ENCODE peak calls at places on chromosomes 11 and 22, in six cellular contexts. U is fibroblast of lung, E is adrenal gland, F is suprapubic skin, V is vagina, S is neural progenitor cell. D is an unnamed sample.

GRCh38 chr11:73384127-73384441 is 7.9 kb downstream of the RELT start:
- DNase-seq in E (no peak), V (no peak), S (no peak), F (no peak), U (no peak), D (no peak)

GRCh38 chr11:22536036-22536435 is 89.6 kb downstream of the FANCF start:
- DNase-seq in V (no peak), S (no peak), U (no peak), F (no peak), E (no peak), D (no peak)

GRCh38 chr11:65615950-65616574 is 486 bp downstream of the PCNX3 start:
- DNase-seq in F (no peak), V (no peak), U (peak; percentile 21), S (peak; percentile 69), E (peak; percentile 74), D (peak; percentile 62)

GRCh38 chr22:24976442-24977218 is 24.1 kb downstream of the KIAA1671 start:
- DNase-seq in E (peak; percentile 48), S (no peak), F (peak; percentile 85), V (no peak), U (no peak), D (no peak)

GRCh38 chr22:47199261-47199948 is 437.0 kb downstream of the TBC1D22A start:
- DNase-seq in S (no peak), E (no peak), U (no peak), F (peak; percentile 55), V (peak; percentile 92), D (no peak)

GRCh38 chr11:65871811-65872548 is 620 bp downstream of the EFEMP2 start:
- DNase-seq in V (no peak), E (no peak), F (no peak), S (peak; percentile 56), U (peak; percentile 41), D (no peak)

GRCh38 chr11:9821008-9821752 is 157.3 kb downstream of the SWAP70 start:
- DNase-seq in E (no peak), V (no peak), S (no peak), U (no peak), F (no peak), D (no peak)

GRCh38 chr11:65352783-65353182 is 1.8 kb upstream of the TIGD3 start:
- DNase-seq in U (peak; percentile 44), V (no peak), E (no peak), F (no peak), S (no peak), D (no peak)

GRCh38 chr11:81895258-81895657 is 838.4 kb downstream of the FAM181B start:
- DNase-seq in U (no peak), S (no peak), E (no peak), V (no peak), F (no peak), D (no peak)

GRCh38 chr22:49016909-49017768 is 810.5 kb downstream of the BRD1 start:
- DNase-seq in S (no peak), F (peak; percentile 40), U (no peak), V (peak; percentile 79), E (peak; percentile 7), D (no peak)

GRCh38 chr11:114057147-114057546 is 2.4 kb upstream of the ZBTB16 start:
- DNase-seq in F (peak; percentile 58), U (no peak), V (no peak), E (no peak), S (no peak), D (no peak)

GRCh38 chr11:118622376-118623290 is 15.2 kb downstream of the PHLDB1 start:
- DNase-seq in V (no peak), E (peak; percentile 75), S (peak; percentile 49), U (peak; percentile 63), F (peak; percentile 72), D (no peak)

GRCh38 chr11:17439316-17439782 is 37.3 kb downstream of the ABCC8 start:
- DNase-seq in V (no peak), E (no peak), F (no peak), S (no peak), U (no peak), D (no peak)

GRCh38 chr22:33126881-33127280 is 68.7 kb upstream of the SYN3 start:
- DNase-seq in E (no peak), S (peak; percentile 64), F (no peak), V (no peak), U (no peak), D (no peak)

DNA sequence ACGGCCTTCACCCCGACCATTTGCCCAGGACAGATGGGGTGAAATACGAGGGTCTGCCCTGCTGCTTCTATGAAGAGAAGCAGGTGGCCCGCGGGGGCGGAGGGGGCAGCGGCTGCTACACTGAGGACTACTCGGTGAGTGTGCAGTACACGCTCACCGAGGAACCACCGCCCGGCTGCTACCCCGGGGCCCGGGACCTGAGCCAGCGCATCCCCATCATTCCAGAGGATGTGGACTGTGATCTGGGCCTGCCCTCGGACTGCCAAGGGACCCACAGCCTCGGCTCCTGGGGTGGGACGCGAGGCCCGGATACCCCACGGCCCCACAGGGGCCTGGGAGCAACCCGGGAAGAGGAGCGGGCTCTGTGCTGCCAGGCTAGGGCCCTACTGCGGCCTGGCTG is 11.2 kb downstream of the C22orf31 start:
- DNase-seq in F (peak; percentile 59), U (no peak), V (no peak), E (no peak), S (no peak), D (no peak)
- H3K4me3 ChIP-seq in F (no peak overlapping the region), U (no peak overlapping the region), V (no peak overlapping the region), E (no peak overlapping the region), S (no peak overlapping the region), D (no peak overlapping the region)

DNA sequence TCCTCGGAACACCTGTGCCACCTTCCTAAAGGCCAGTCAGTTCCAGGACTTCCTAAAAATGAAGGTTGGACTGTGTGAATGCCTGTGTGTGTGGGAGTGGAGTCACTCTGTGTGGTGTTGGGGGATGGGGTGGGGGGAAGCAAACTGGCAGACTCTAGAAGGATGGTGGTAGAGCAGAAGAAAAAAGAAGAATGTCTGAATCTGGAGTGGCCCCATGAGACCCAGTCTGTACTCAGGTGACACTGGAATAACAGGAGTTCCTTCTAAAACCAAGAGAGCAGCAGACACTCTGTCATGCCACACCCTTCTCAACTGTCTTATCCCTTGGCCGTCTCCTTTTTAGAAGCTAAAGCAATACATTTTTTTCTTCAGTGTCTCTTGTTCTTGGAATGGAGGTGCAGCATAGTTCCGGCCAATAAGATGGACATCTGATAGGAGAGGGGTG is 82.9 kb downstream of the MAML2 start:
- DNase-seq in F (no peak), E (no peak), S (no peak), U (no peak), V (no peak), D (peak; percentile 24)
- TF ChIP-seq CTCF in F (no peak), E (no peak), S (no peak), U (no peak), V (no peak), D (no peak)

GRCh38 chr11:33828604-33829429 is 54.5 kb upstream of the FBXO3 start:
- DNase-seq in U (no peak), S (peak; percentile 52), E (no peak), V (no peak), F (no peak), D (no peak)

GRCh38 chr11:33832676-33833075 is 58.4 kb upstream of the FBXO3 start:
- DNase-seq in S (no peak), U (no peak), V (no peak), F (no peak), E (no peak), D (no peak)

GRCh38 chr11:33830903-33831648 is 56.8 kb upstream of the FBXO3 start:
- DNase-seq in S (no peak), E (no peak), F (no peak), U (no peak), V (no peak), D (no peak)

GRCh38 chr11:33829430-33830141 is 55.3 kb upstream of the FBXO3 start:
- DNase-seq in U (peak; percentile 83), S (peak; percentile 78), V (no peak), E (peak; percentile 60), F (no peak), D (peak; percentile 68)

GRCh38 chr11:33827206-33827605 is 52.9 kb upstream of the FBXO3 start:
- DNase-seq in V (no peak), E (no peak), F (no peak), U (no peak), S (no peak), D (no peak)
- H3K27me3 ChIP-seq in V (no peaks in the 10 kb centered on the region), E (peaks cover 24% of the 10 kb centered on the region), F (peaks cover 57% of the 10 kb centered on the region), U (peaks cover 6% of the 10 kb centered on the region), S (peaks cover 54% of the 10 kb centered on the region), D (peaks cover 22% of the 10 kb centered on the region)

DNA sequence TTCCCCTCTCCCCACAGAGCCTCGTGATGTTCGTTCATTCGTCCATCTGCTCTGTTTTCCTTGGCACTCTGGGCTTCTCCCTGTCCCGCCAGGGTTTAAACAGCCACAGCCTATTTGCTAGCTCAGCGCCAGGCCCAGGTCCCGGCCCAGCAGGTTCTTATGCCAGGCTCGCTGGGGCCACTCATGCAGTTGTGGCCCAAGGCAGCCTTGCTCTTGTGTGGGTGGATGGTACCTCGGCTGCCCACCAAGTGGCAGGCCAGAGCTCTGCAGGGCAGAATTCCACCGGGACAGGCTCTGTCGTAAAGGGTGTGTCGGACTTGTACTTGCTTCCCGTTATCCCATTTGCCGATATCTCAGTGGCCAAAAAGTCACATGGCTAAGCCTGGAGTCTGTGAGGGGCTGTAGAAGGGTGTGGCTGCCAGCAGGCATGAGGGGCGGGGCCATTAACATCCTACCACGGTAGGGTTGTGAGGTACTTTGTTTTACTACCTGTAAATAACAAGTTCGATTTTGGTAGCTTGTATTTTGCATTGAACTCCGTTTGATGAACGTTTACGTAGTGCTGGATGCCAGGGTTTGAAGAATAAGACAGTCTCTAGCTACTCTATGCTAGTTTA is 7.9 kb downstream of the FAM118A start:
- DNase-seq in U (peak; percentile 60), S (peak; percentile 30), F (peak; percentile 79), V (no peak), E (no peak), D (peak; percentile 75)
- H3K4me3 ChIP-seq in U (no peak overlapping the region), S (no peak overlapping the region), F (no peak overlapping the region), V (no peak overlapping the region), E (no peak overlapping the region), D (no peak overlapping the region)

DNA sequence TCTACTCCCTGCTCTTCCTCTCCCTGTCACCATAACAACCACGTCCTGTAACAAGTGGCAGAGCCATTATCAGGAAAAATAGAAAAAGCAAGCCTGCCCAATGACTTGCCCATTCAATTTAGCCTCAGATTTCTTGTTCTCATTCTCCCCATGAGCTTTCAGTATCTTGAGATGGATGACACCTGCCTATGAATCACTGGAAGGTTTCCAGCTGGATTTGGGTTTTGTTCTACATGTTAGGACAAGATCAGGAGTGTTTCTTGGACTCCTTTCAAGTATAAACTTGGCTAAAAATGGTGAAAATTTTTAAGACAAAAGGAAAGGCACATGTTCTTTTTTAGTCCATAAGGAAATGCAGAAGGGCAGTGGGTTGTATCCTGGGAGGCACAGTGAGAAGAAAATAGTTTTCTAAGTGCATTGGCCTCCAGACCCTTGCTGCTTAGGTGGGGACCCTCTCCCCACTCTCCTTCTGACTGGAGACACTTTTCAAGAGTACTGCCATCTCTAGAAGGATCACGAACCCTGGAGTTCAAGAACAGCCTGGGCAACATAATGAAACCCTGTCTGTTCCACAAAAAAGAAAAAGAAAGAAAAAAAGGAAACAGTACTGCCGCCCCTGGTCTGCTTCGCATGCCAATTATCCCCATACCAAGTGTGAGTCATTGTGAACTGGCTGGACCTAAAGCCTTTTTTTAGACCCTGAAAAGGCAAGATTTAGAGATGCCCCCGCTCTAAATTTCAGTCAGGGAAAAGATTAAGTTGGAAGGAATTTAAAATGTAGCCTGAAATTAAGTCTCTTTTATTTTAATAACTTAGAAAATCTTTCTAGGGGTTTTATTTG is 51.0 kb downstream of the MTNR1B start:
- DNase-seq in S (no peak), E (no peak), U (peak; percentile 91), V (no peak), F (no peak), D (no peak)
- TF ChIP-seq CTCF in S (no peak), E (no peak), U (peak; percentile 10), V (no peak), F (no peak), D (no peak)

D was measured in colonic mucosa.